ENCODE peak calls at places on chromosomes 7 and 10, in nine cellular contexts. M is psoas muscle; Y is HEK293T; B is lower lobe of right lung; U is mesendoderm; K is H54; Z is mesenchymal stem cell; N is naive B cell; X is activated CD4-positive, alpha-beta T cell treated with anti-CD3 and anti-CD28 coated beads, Interleukin-2, amount 10 ng/mL, durations not matched to agents 7 days and 5 days. J is an unnamed sample.

GRCh38 chr10:44920252-44920651 is 9.1 kb downstream of the TMEM72 start:
- DNase-seq in M (no peak), Y (no peak), B (no peak), U (no peak), K (no peak), Z (no peak), N (no peak), X (no peak), J (no peak)

GRCh38 chr7:88431861-88432260 is 125.2 kb upstream of the STEAP4 start:
- DNase-seq in M (no peak), Y (no peak), B (no peak), U (no peak), K (no peak), Z (no peak), N (no peak), X (no peak), J (no peak)

GRCh38 chr10:9051328-9051974 is 997.0 kb downstream of the GATA3 start:
- DNase-seq in M (no peak), Y (no peak), B (no peak), U (peak; percentile 13), K (no peak), Z (no peak), N (no peak), X (no peak), J (no peak)

GRCh38 chr10:131159771-131160170 is 151.8 kb downstream of the TCERG1L start:
- DNase-seq in M (no peak), Y (no peak), B (no peak), U (no peak), K (no peak), Z (no peak), N (no peak), X (no peak), J (no peak)

GRCh38 chr7:45176886-45177731 is 19.5 kb downstream of the RAMP3 start:
- DNase-seq in M (no peak), Y (no peak), B (peak; percentile 27), U (no peak), K (no peak), Z (no peak), N (no peak), X (no peak), J (no peak)

GRCh38 chr7:11650030-11650429 is 182.0 kb downstream of the THSD7A start:
- DNase-seq in M (no peak), Y (no peak), B (no peak), U (no peak), K (no peak), Z (peak; percentile 5), N (no peak), X (no peak), J (no peak)

GRCh38 chr7:139232377-139232717 is 1.3 kb downstream of the UBN2 start:
- DNase-seq in M (no peak), Y (no peak), B (no peak), U (no peak), K (no peak), Z (no peak), N (no peak), X (no peak), J (no peak)

GRCh38 chr7:104836976-104837375 is 177.0 kb upstream of the KMT2E start:
- DNase-seq in M (no peak), Y (no peak), B (no peak), U (no peak), K (no peak), Z (no peak), N (no peak), X (no peak), J (no peak)

GRCh38 chr10:4296165-4296564 is 511.2 kb upstream of the KLF6 start:
- DNase-seq in M (no peak), Y (no peak), B (no peak), U (peak; percentile 8), K (no peak), Z (no peak), N (no peak), X (no peak), J (no peak)

GRCh38 chr10:84095821-84096497 is 43.4 kb upstream of the GHITM start:
- DNase-seq in M (peak; percentile 27), Y (no peak), B (no peak), U (no peak), K (no peak), Z (peak; percentile 13), N (no peak), X (no peak), J (no peak)

GRCh38 chr10:47421057-47421952 is 37.2 kb upstream of the ZNF488 start:
- DNase-seq in M (no peak), Y (peak; percentile 26), B (no peak), U (no peak), K (peak; percentile 58), Z (peak; percentile 15), N (no peak), X (no peak), J (no peak)

GRCh38 chr7:116511552-116512523 is 12.3 kb downstream of the CAV2 start:
- DNase-seq in M (no peak), Y (no peak), B (no peak), U (no peak), K (peak; percentile 21), Z (peak; percentile 65), N (no peak), X (no peak), J (no peak)

GRCh38 chr10:593901-594457 is 95.5 kb downstream of the DIP2C start:
- DNase-seq in M (peak; percentile 54), Y (no peak), B (no peak), U (no peak), K (no peak), Z (no peak), N (no peak), X (no peak), J (no peak)

GRCh38 chr10:73446926-73447325 is 13.6 kb upstream of the MSS51 start:
- DNase-seq in M (no peak), Y (no peak), B (no peak), U (no peak), K (no peak), Z (no peak), N (no peak), X (no peak), J (no peak)

GRCh38 chr7:92404170-92404614 is 43.1 kb upstream of the GATAD1 start:
- DNase-seq in M (no peak), Y (no peak), B (no peak), U (peak; percentile 61), K (no peak), Z (no peak), N (no peak), X (peak; percentile 59), J (peak; percentile 18)

GRCh38 chr7:29826904-29827303 is 20.6 kb downstream of the WIPF3 start:
- DNase-seq in M (no peak), Y (no peak), B (no peak), U (no peak), K (no peak), Z (no peak), N (no peak), X (no peak), J (no peak)

GRCh38 chr10:91536101-91536500 is 96.8 kb downstream of the PPP1R3C start:
- DNase-seq in M (peak; percentile 33), Y (no peak), B (no peak), U (no peak), K (no peak), Z (no peak), N (no peak), X (no peak), J (no peak)

GRCh38 chr10:100826983-100827818 is 81.8 kb downstream of the PAX2 start:
- DNase-seq in M (no peak), Y (no peak), B (no peak), U (peak; percentile 44), K (no peak), Z (no peak), N (peak; percentile 41), X (no peak), J (peak; percentile 13)